ENCODE peak calls at places on chromosome 17, in six cellular contexts. One of them, this sample, is unnamed.

GRCh38 chr17:32822996-32823395 is 53.9 kb downstream of the MYO1D start:
- DNase-seq in NCI-H345: no peak
- DNase-seq in hepatocyte: peak; percentile 10
- DNase-seq in activated T-helper 1 cell treated with anti-CD3 and anti-CD28 coated beads, Interleukin-12 subunit alpha, Interleukin-12 subunit beta, Interleukin-2, Interleukin-4 antibody, amounts not matched to agents 30 ng/mL and 10 ng/mL and 1 ng/mL, durations not matched to agents 14 hours and 24 hours and 36 hours: no peak
- DNase-seq in iris pigment epithelial cell: peak; percentile 6
- DNase-seq in activated CD4-positive, alpha-beta memory T cell treated with anti-CD3 and anti-CD28 coated beads, Interleukin-2, amount 10 ng/mL, durations not matched to agents 7 days and 5 days: no peak
- DNase-seq in this sample: no peak

GRCh38 chr17:27853121-27853520 is 40.0 kb downstream of the LYRM9 start:
- DNase-seq in iris pigment epithelial cell: no peak
- DNase-seq in NCI-H345: no peak
- DNase-seq in activated CD4-positive, alpha-beta memory T cell treated with anti-CD3 and anti-CD28 coated beads, Interleukin-2, amount 10 ng/mL, durations not matched to agents 7 days and 5 days: no peak
- DNase-seq in hepatocyte: no peak
- DNase-seq in activated T-helper 1 cell treated with anti-CD3 and anti-CD28 coated beads, Interleukin-12 subunit alpha, Interleukin-12 subunit beta, Interleukin-2, Interleukin-4 antibody, amounts not matched to agents 30 ng/mL and 10 ng/mL and 1 ng/mL, durations not matched to agents 14 hours and 24 hours and 36 hours: no peak
- DNase-seq in this sample: no peak

GRCh38 chr17:39601010-39601597 is 6.6 kb downstream of the NEUROD2 start:
- DNase-seq in iris pigment epithelial cell: no peak
- DNase-seq in hepatocyte: no peak
- DNase-seq in NCI-H345: no peak
- DNase-seq in activated T-helper 1 cell treated with anti-CD3 and anti-CD28 coated beads, Interleukin-12 subunit alpha, Interleukin-12 subunit beta, Interleukin-2, Interleukin-4 antibody, amounts not matched to agents 30 ng/mL and 10 ng/mL and 1 ng/mL, durations not matched to agents 14 hours and 24 hours and 36 hours: no peak
- DNase-seq in activated CD4-positive, alpha-beta memory T cell treated with anti-CD3 and anti-CD28 coated beads, Interleukin-2, amount 10 ng/mL, durations not matched to agents 7 days and 5 days: no peak
- DNase-seq in this sample: no peak

GRCh38 chr17:67353929-67354557 is 12.3 kb downstream of the PSMD12 start:
- DNase-seq in activated T-helper 1 cell treated with anti-CD3 and anti-CD28 coated beads, Interleukin-12 subunit alpha, Interleukin-12 subunit beta, Interleukin-2, Interleukin-4 antibody, amounts not matched to agents 30 ng/mL and 10 ng/mL and 1 ng/mL, durations not matched to agents 14 hours and 24 hours and 36 hours: no peak
- DNase-seq in activated CD4-positive, alpha-beta memory T cell treated with anti-CD3 and anti-CD28 coated beads, Interleukin-2, amount 10 ng/mL, durations not matched to agents 7 days and 5 days: no peak
- DNase-seq in iris pigment epithelial cell: no peak
- DNase-seq in NCI-H345: no peak
- DNase-seq in hepatocyte: no peak
- DNase-seq in this sample: no peak

GRCh38 chr17:42536048-42536371 is at the start of gene NAGLU:
- DNase-seq in NCI-H345: peak; percentile 91
- DNase-seq in hepatocyte: peak; percentile 96
- DNase-seq in iris pigment epithelial cell: peak; percentile 79
- DNase-seq in activated CD4-positive, alpha-beta memory T cell treated with anti-CD3 and anti-CD28 coated beads, Interleukin-2, amount 10 ng/mL, durations not matched to agents 7 days and 5 days: peak; percentile 89
- DNase-seq in activated T-helper 1 cell treated with anti-CD3 and anti-CD28 coated beads, Interleukin-12 subunit alpha, Interleukin-12 subunit beta, Interleukin-2, Interleukin-4 antibody, amounts not matched to agents 30 ng/mL and 10 ng/mL and 1 ng/mL, durations not matched to agents 14 hours and 24 hours and 36 hours: peak; percentile 85
- DNase-seq in this sample: peak; percentile 36

GRCh38 chr17:62740066-62740465 is 68.0 kb downstream of the MARCHF10 start:
- DNase-seq in NCI-H345: no peak
- DNase-seq in activated CD4-positive, alpha-beta memory T cell treated with anti-CD3 and anti-CD28 coated beads, Interleukin-2, amount 10 ng/mL, durations not matched to agents 7 days and 5 days: no peak
- DNase-seq in activated T-helper 1 cell treated with anti-CD3 and anti-CD28 coated beads, Interleukin-12 subunit alpha, Interleukin-12 subunit beta, Interleukin-2, Interleukin-4 antibody, amounts not matched to agents 30 ng/mL and 10 ng/mL and 1 ng/mL, durations not matched to agents 14 hours and 24 hours and 36 hours: no peak
- DNase-seq in hepatocyte: no peak
- DNase-seq in iris pigment epithelial cell: no peak
- DNase-seq in this sample: no peak

GRCh38 chr17:17994271-17994670 is 21.6 kb downstream of the DRC3 start:
- DNase-seq in hepatocyte: peak; percentile 46
- DNase-seq in activated CD4-positive, alpha-beta memory T cell treated with anti-CD3 and anti-CD28 coated beads, Interleukin-2, amount 10 ng/mL, durations not matched to agents 7 days and 5 days: no peak
- DNase-seq in activated T-helper 1 cell treated with anti-CD3 and anti-CD28 coated beads, Interleukin-12 subunit alpha, Interleukin-12 subunit beta, Interleukin-2, Interleukin-4 antibody, amounts not matched to agents 30 ng/mL and 10 ng/mL and 1 ng/mL, durations not matched to agents 14 hours and 24 hours and 36 hours: no peak
- DNase-seq in iris pigment epithelial cell: peak; percentile 31
- DNase-seq in NCI-H345: no peak
- DNase-seq in this sample: no peak

GRCh38 chr17:51995797-51996403 is 162.6 kb downstream of the CA10 start:
- DNase-seq in iris pigment epithelial cell: no peak
- DNase-seq in activated CD4-positive, alpha-beta memory T cell treated with anti-CD3 and anti-CD28 coated beads, Interleukin-2, amount 10 ng/mL, durations not matched to agents 7 days and 5 days: no peak
- DNase-seq in NCI-H345: no peak
- DNase-seq in activated T-helper 1 cell treated with anti-CD3 and anti-CD28 coated beads, Interleukin-12 subunit alpha, Interleukin-12 subunit beta, Interleukin-2, Interleukin-4 antibody, amounts not matched to agents 30 ng/mL and 10 ng/mL and 1 ng/mL, durations not matched to agents 14 hours and 24 hours and 36 hours: no peak
- DNase-seq in hepatocyte: no peak
- DNase-seq in this sample: peak; percentile 61

GRCh38 chr17:28385037-28385797 is 13.7 kb downstream of the SARM1 start:
- DNase-seq in NCI-H345: no peak
- DNase-seq in activated T-helper 1 cell treated with anti-CD3 and anti-CD28 coated beads, Interleukin-12 subunit alpha, Interleukin-12 subunit beta, Interleukin-2, Interleukin-4 antibody, amounts not matched to agents 30 ng/mL and 10 ng/mL and 1 ng/mL, durations not matched to agents 14 hours and 24 hours and 36 hours: no peak
- DNase-seq in iris pigment epithelial cell: no peak
- DNase-seq in hepatocyte: peak; percentile 26
- DNase-seq in activated CD4-positive, alpha-beta memory T cell treated with anti-CD3 and anti-CD28 coated beads, Interleukin-2, amount 10 ng/mL, durations not matched to agents 7 days and 5 days: peak; percentile 24
- DNase-seq in this sample: no peak

GRCh38 chr17:27471321-27472269 is 15.3 kb downstream of the KSR1 start:
- DNase-seq in iris pigment epithelial cell: peak; percentile 31
- DNase-seq in activated T-helper 1 cell treated with anti-CD3 and anti-CD28 coated beads, Interleukin-12 subunit alpha, Interleukin-12 subunit beta, Interleukin-2, Interleukin-4 antibody, amounts not matched to agents 30 ng/mL and 10 ng/mL and 1 ng/mL, durations not matched to agents 14 hours and 24 hours and 36 hours: peak; percentile 84
- DNase-seq in hepatocyte: no peak
- DNase-seq in activated CD4-positive, alpha-beta memory T cell treated with anti-CD3 and anti-CD28 coated beads, Interleukin-2, amount 10 ng/mL, durations not matched to agents 7 days and 5 days: peak; percentile 86
- DNase-seq in NCI-H345: no peak
- DNase-seq in this sample: peak; percentile 94

GRCh38 chr17:27496501-27496943 is 40.3 kb downstream of the KSR1 start:
- DNase-seq in activated T-helper 1 cell treated with anti-CD3 and anti-CD28 coated beads, Interleukin-12 subunit alpha, Interleukin-12 subunit beta, Interleukin-2, Interleukin-4 antibody, amounts not matched to agents 30 ng/mL and 10 ng/mL and 1 ng/mL, durations not matched to agents 14 hours and 24 hours and 36 hours: no peak
- DNase-seq in hepatocyte: peak; percentile 79
- DNase-seq in NCI-H345: no peak
- DNase-seq in activated CD4-positive, alpha-beta memory T cell treated with anti-CD3 and anti-CD28 coated beads, Interleukin-2, amount 10 ng/mL, durations not matched to agents 7 days and 5 days: no peak
- DNase-seq in iris pigment epithelial cell: no peak
- DNase-seq in this sample: no peak

GRCh38 chr17:32673964-32674363 is 187.2 kb downstream of the CDK5R1 start:
- DNase-seq in NCI-H345: no peak
- DNase-seq in hepatocyte: no peak
- DNase-seq in activated T-helper 1 cell treated with anti-CD3 and anti-CD28 coated beads, Interleukin-12 subunit alpha, Interleukin-12 subunit beta, Interleukin-2, Interleukin-4 antibody, amounts not matched to agents 30 ng/mL and 10 ng/mL and 1 ng/mL, durations not matched to agents 14 hours and 24 hours and 36 hours: no peak
- DNase-seq in activated CD4-positive, alpha-beta memory T cell treated with anti-CD3 and anti-CD28 coated beads, Interleukin-2, amount 10 ng/mL, durations not matched to agents 7 days and 5 days: no peak
- DNase-seq in iris pigment epithelial cell: peak; percentile 3
- DNase-seq in this sample: peak; percentile 5

GRCh38 chr17:57107498-57108101 is 22.6 kb downstream of the AKAP1 start:
- DNase-seq in activated CD4-positive, alpha-beta memory T cell treated with anti-CD3 and anti-CD28 coated beads, Interleukin-2, amount 10 ng/mL, durations not matched to agents 7 days and 5 days: no peak
- DNase-seq in activated T-helper 1 cell treated with anti-CD3 and anti-CD28 coated beads, Interleukin-12 subunit alpha, Interleukin-12 subunit beta, Interleukin-2, Interleukin-4 antibody, amounts not matched to agents 30 ng/mL and 10 ng/mL and 1 ng/mL, durations not matched to agents 14 hours and 24 hours and 36 hours: no peak
- DNase-seq in iris pigment epithelial cell: peak; percentile 30
- DNase-seq in NCI-H345: peak; percentile 42
- DNase-seq in hepatocyte: peak; percentile 73
- DNase-seq in this sample: peak; percentile 79

GRCh38 chr17:4357030-4357635 is 9.3 kb downstream of the UBE2G1 start:
- DNase-seq in activated CD4-positive, alpha-beta memory T cell treated with anti-CD3 and anti-CD28 coated beads, Interleukin-2, amount 10 ng/mL, durations not matched to agents 7 days and 5 days: no peak
- DNase-seq in hepatocyte: no peak
- DNase-seq in activated T-helper 1 cell treated with anti-CD3 and anti-CD28 coated beads, Interleukin-12 subunit alpha, Interleukin-12 subunit beta, Interleukin-2, Interleukin-4 antibody, amounts not matched to agents 30 ng/mL and 10 ng/mL and 1 ng/mL, durations not matched to agents 14 hours and 24 hours and 36 hours: no peak
- DNase-seq in NCI-H345: no peak
- DNase-seq in iris pigment epithelial cell: no peak
- DNase-seq in this sample: no peak

GRCh38 chr17:50200447-50201225 is 795 bp downstream of the COL1A1 start:
- DNase-seq in activated T-helper 1 cell treated with anti-CD3 and anti-CD28 coated beads, Interleukin-12 subunit alpha, Interleukin-12 subunit beta, Interleukin-2, Interleukin-4 antibody, amounts not matched to agents 30 ng/mL and 10 ng/mL and 1 ng/mL, durations not matched to agents 14 hours and 24 hours and 36 hours: peak; percentile 74
- DNase-seq in activated CD4-positive, alpha-beta memory T cell treated with anti-CD3 and anti-CD28 coated beads, Interleukin-2, amount 10 ng/mL, durations not matched to agents 7 days and 5 days: peak; percentile 87
- DNase-seq in hepatocyte: peak; percentile 97
- DNase-seq in iris pigment epithelial cell: peak; percentile 87
- DNase-seq in NCI-H345: peak; percentile 78
- DNase-seq in this sample: peak; percentile 72

GRCh38 chr17:6592193-6592592 is 35.8 kb upstream of the PITPNM3 start:
- DNase-seq in NCI-H345: no peak
- DNase-seq in hepatocyte: peak; percentile 41
- DNase-seq in activated T-helper 1 cell treated with anti-CD3 and anti-CD28 coated beads, Interleukin-12 subunit alpha, Interleukin-12 subunit beta, Interleukin-2, Interleukin-4 antibody, amounts not matched to agents 30 ng/mL and 10 ng/mL and 1 ng/mL, durations not matched to agents 14 hours and 24 hours and 36 hours: no peak
- DNase-seq in activated CD4-positive, alpha-beta memory T cell treated with anti-CD3 and anti-CD28 coated beads, Interleukin-2, amount 10 ng/mL, durations not matched to agents 7 days and 5 days: no peak
- DNase-seq in iris pigment epithelial cell: peak; percentile 50
- DNase-seq in this sample: peak; percentile 66

GRCh38 chr17:81713004-81713555 is 996 bp downstream of the SLC25A10 start:
- DNase-seq in activated CD4-positive, alpha-beta memory T cell treated with anti-CD3 and anti-CD28 coated beads, Interleukin-2, amount 10 ng/mL, durations not matched to agents 7 days and 5 days: no peak
- DNase-seq in activated T-helper 1 cell treated with anti-CD3 and anti-CD28 coated beads, Interleukin-12 subunit alpha, Interleukin-12 subunit beta, Interleukin-2, Interleukin-4 antibody, amounts not matched to agents 30 ng/mL and 10 ng/mL and 1 ng/mL, durations not matched to agents 14 hours and 24 hours and 36 hours: no peak
- DNase-seq in NCI-H345: no peak
- DNase-seq in iris pigment epithelial cell: no peak
- DNase-seq in hepatocyte: no peak
- DNase-seq in this sample: no peak

GRCh38 chr17:40025991-40026815 is 11.0 kb downstream of the CSF3 start:
- DNase-seq in hepatocyte: peak; percentile 5
- DNase-seq in activated CD4-positive, alpha-beta memory T cell treated with anti-CD3 and anti-CD28 coated beads, Interleukin-2, amount 10 ng/mL, durations not matched to agents 7 days and 5 days: peak; percentile 59
- DNase-seq in iris pigment epithelial cell: peak; percentile 70
- DNase-seq in NCI-H345: no peak
- DNase-seq in activated T-helper 1 cell treated with anti-CD3 and anti-CD28 coated beads, Interleukin-12 subunit alpha, Interleukin-12 subunit beta, Interleukin-2, Interleukin-4 antibody, amounts not matched to agents 30 ng/mL and 10 ng/mL and 1 ng/mL, durations not matched to agents 14 hours and 24 hours and 36 hours: no peak
- DNase-seq in this sample: peak; percentile 76

GRCh38 chr17:21061158-21061835 is 18.5 kb upstream of the USP22 start:
- DNase-seq in hepatocyte: no peak
- DNase-seq in NCI-H345: no peak
- DNase-seq in activated T-helper 1 cell treated with anti-CD3 and anti-CD28 coated beads, Interleukin-12 subunit alpha, Interleukin-12 subunit beta, Interleukin-2, Interleukin-4 antibody, amounts not matched to agents 30 ng/mL and 10 ng/mL and 1 ng/mL, durations not matched to agents 14 hours and 24 hours and 36 hours: no peak
- DNase-seq in activated CD4-positive, alpha-beta memory T cell treated with anti-CD3 and anti-CD28 coated beads, Interleukin-2, amount 10 ng/mL, durations not matched to agents 7 days and 5 days: no peak
- DNase-seq in iris pigment epithelial cell: no peak
- DNase-seq in this sample: no peak

GRCh38 chr17:75876938-75877751 is 1.2 kb downstream of the TRIM47 start:
- DNase-seq in iris pigment epithelial cell: peak; percentile 92
- DNase-seq in activated T-helper 1 cell treated with anti-CD3 and anti-CD28 coated beads, Interleukin-12 subunit alpha, Interleukin-12 subunit beta, Interleukin-2, Interleukin-4 antibody, amounts not matched to agents 30 ng/mL and 10 ng/mL and 1 ng/mL, durations not matched to agents 14 hours and 24 hours and 36 hours: no peak
- DNase-seq in hepatocyte: peak; percentile 89
- DNase-seq in NCI-H345: no peak
- DNase-seq in activated CD4-positive, alpha-beta memory T cell treated with anti-CD3 and anti-CD28 coated beads, Interleukin-2, amount 10 ng/mL, durations not matched to agents 7 days and 5 days: peak; percentile 37
- DNase-seq in this sample: peak; percentile 83

GRCh38 chr17:11492511-11492910 is 105.8 kb upstream of the DNAH9 start:
- DNase-seq in iris pigment epithelial cell: no peak
- DNase-seq in activated T-helper 1 cell treated with anti-CD3 and anti-CD28 coated beads, Interleukin-12 subunit alpha, Interleukin-12 subunit beta, Interleukin-2, Interleukin-4 antibody, amounts not matched to agents 30 ng/mL and 10 ng/mL and 1 ng/mL, durations not matched to agents 14 hours and 24 hours and 36 hours: no peak
- DNase-seq in NCI-H345: no peak
- DNase-seq in hepatocyte: no peak
- DNase-seq in activated CD4-positive, alpha-beta memory T cell treated with anti-CD3 and anti-CD28 coated beads, Interleukin-2, amount 10 ng/mL, durations not matched to agents 7 days and 5 days: no peak
- DNase-seq in this sample: no peak

GRCh38 chr17:73261952-73262675 is 434 bp upstream of the CPSF4L start:
- DNase-seq in NCI-H345: peak; percentile 40
- DNase-seq in activated CD4-positive, alpha-beta memory T cell treated with anti-CD3 and anti-CD28 coated beads, Interleukin-2, amount 10 ng/mL, durations not matched to agents 7 days and 5 days: no peak
- DNase-seq in hepatocyte: peak; percentile 63
- DNase-seq in activated T-helper 1 cell treated with anti-CD3 and anti-CD28 coated beads, Interleukin-12 subunit alpha, Interleukin-12 subunit beta, Interleukin-2, Interleukin-4 antibody, amounts not matched to agents 30 ng/mL and 10 ng/mL and 1 ng/mL, durations not matched to agents 14 hours and 24 hours and 36 hours: no peak
- DNase-seq in iris pigment epithelial cell: peak; percentile 23
- DNase-seq in this sample: peak; percentile 23

GRCh38 chr17:76657505-76658386 is 14.2 kb upstream of the ST6GALNAC1 start:
- DNase-seq in activated T-helper 1 cell treated with anti-CD3 and anti-CD28 coated beads, Interleukin-12 subunit alpha, Interleukin-12 subunit beta, Interleukin-2, Interleukin-4 antibody, amounts not matched to agents 30 ng/mL and 10 ng/mL and 1 ng/mL, durations not matched to agents 14 hours and 24 hours and 36 hours: no peak
- DNase-seq in NCI-H345: no peak
- DNase-seq in activated CD4-positive, alpha-beta memory T cell treated with anti-CD3 and anti-CD28 coated beads, Interleukin-2, amount 10 ng/mL, durations not matched to agents 7 days and 5 days: no peak
- DNase-seq in iris pigment epithelial cell: no peak
- DNase-seq in hepatocyte: no peak
- DNase-seq in this sample: no peak

GRCh38 chr17:7987112-7987893 is 15.1 kb upstream of the GUCY2D start:
- DNase-seq in iris pigment epithelial cell: peak; percentile 34
- DNase-seq in hepatocyte: no peak
- DNase-seq in NCI-H345: no peak
- DNase-seq in activated T-helper 1 cell treated with anti-CD3 and anti-CD28 coated beads, Interleukin-12 subunit alpha, Interleukin-12 subunit beta, Interleukin-2, Interleukin-4 antibody, amounts not matched to agents 30 ng/mL and 10 ng/mL and 1 ng/mL, durations not matched to agents 14 hours and 24 hours and 36 hours: no peak
- DNase-seq in activated CD4-positive, alpha-beta memory T cell treated with anti-CD3 and anti-CD28 coated beads, Interleukin-2, amount 10 ng/mL, durations not matched to agents 7 days and 5 days: no peak
- DNase-seq in this sample: no peak

GRCh38 chr17:4480929-4481898 is 17.5 kb upstream of the SPNS2 start:
- DNase-seq in NCI-H345: no peak
- DNase-seq in hepatocyte: peak; percentile 61
- DNase-seq in iris pigment epithelial cell: no peak
- DNase-seq in activated CD4-positive, alpha-beta memory T cell treated with anti-CD3 and anti-CD28 coated beads, Interleukin-2, amount 10 ng/mL, durations not matched to agents 7 days and 5 days: peak; percentile 71
- DNase-seq in activated T-helper 1 cell treated with anti-CD3 and anti-CD28 coated beads, Interleukin-12 subunit alpha, Interleukin-12 subunit beta, Interleukin-2, Interleukin-4 antibody, amounts not matched to agents 30 ng/mL and 10 ng/mL and 1 ng/mL, durations not matched to agents 14 hours and 24 hours and 36 hours: peak; percentile 43
- DNase-seq in this sample: no peak

GRCh38 chr17:2624292-2624731 is 30.9 kb downstream of the PAFAH1B1 start:
- DNase-seq in NCI-H345: no peak
- DNase-seq in iris pigment epithelial cell: peak; percentile 20
- DNase-seq in hepatocyte: no peak
- DNase-seq in activated T-helper 1 cell treated with anti-CD3 and anti-CD28 coated beads, Interleukin-12 subunit alpha, Interleukin-12 subunit beta, Interleukin-2, Interleukin-4 antibody, amounts not matched to agents 30 ng/mL and 10 ng/mL and 1 ng/mL, durations not matched to agents 14 hours and 24 hours and 36 hours: no peak
- DNase-seq in activated CD4-positive, alpha-beta memory T cell treated with anti-CD3 and anti-CD28 coated beads, Interleukin-2, amount 10 ng/mL, durations not matched to agents 7 days and 5 days: no peak
- DNase-seq in this sample: peak; percentile 18

GRCh38 chr17:59763861-59764260 is 56.4 kb downstream of the VMP1 start:
- DNase-seq in activated T-helper 1 cell treated with anti-CD3 and anti-CD28 coated beads, Interleukin-12 subunit alpha, Interleukin-12 subunit beta, Interleukin-2, Interleukin-4 antibody, amounts not matched to agents 30 ng/mL and 10 ng/mL and 1 ng/mL, durations not matched to agents 14 hours and 24 hours and 36 hours: no peak
- DNase-seq in hepatocyte: no peak
- DNase-seq in activated CD4-positive, alpha-beta memory T cell treated with anti-CD3 and anti-CD28 coated beads, Interleukin-2, amount 10 ng/mL, durations not matched to agents 7 days and 5 days: no peak
- DNase-seq in iris pigment epithelial cell: peak; percentile 95
- DNase-seq in NCI-H345: no peak
- DNase-seq in this sample: peak; percentile 92

GRCh38 chr17:81040791-81041337 is 5.9 kb downstream of the BAIAP2 start:
- DNase-seq in activated CD4-positive, alpha-beta memory T cell treated with anti-CD3 and anti-CD28 coated beads, Interleukin-2, amount 10 ng/mL, durations not matched to agents 7 days and 5 days: no peak
- DNase-seq in iris pigment epithelial cell: no peak
- DNase-seq in hepatocyte: no peak
- DNase-seq in NCI-H345: no peak
- DNase-seq in activated T-helper 1 cell treated with anti-CD3 and anti-CD28 coated beads, Interleukin-12 subunit alpha, Interleukin-12 subunit beta, Interleukin-2, Interleukin-4 antibody, amounts not matched to agents 30 ng/mL and 10 ng/mL and 1 ng/mL, durations not matched to agents 14 hours and 24 hours and 36 hours: no peak
- DNase-seq in this sample: no peak

GRCh38 chr17:7252176-7253043 is at the start of gene ELP5:
- DNase-seq in NCI-H345: peak; percentile 73
- DNase-seq in activated T-helper 1 cell treated with anti-CD3 and anti-CD28 coated beads, Interleukin-12 subunit alpha, Interleukin-12 subunit beta, Interleukin-2, Interleukin-4 antibody, amounts not matched to agents 30 ng/mL and 10 ng/mL and 1 ng/mL, durations not matched to agents 14 hours and 24 hours and 36 hours: peak; percentile 86
- DNase-seq in activated CD4-positive, alpha-beta memory T cell treated with anti-CD3 and anti-CD28 coated beads, Interleukin-2, amount 10 ng/mL, durations not matched to agents 7 days and 5 days: peak; percentile 93
- DNase-seq in hepatocyte: peak; percentile 95
- DNase-seq in iris pigment epithelial cell: peak; percentile 95
- DNase-seq in this sample: peak; percentile 84

GRCh38 chr17:1413281-1413791 is 13.3 kb upstream of the YWHAE start:
- DNase-seq in NCI-H345: peak; percentile 0
- DNase-seq in activated T-helper 1 cell treated with anti-CD3 and anti-CD28 coated beads, Interleukin-12 subunit alpha, Interleukin-12 subunit beta, Interleukin-2, Interleukin-4 antibody, amounts not matched to agents 30 ng/mL and 10 ng/mL and 1 ng/mL, durations not matched to agents 14 hours and 24 hours and 36 hours: no peak
- DNase-seq in activated CD4-positive, alpha-beta memory T cell treated with anti-CD3 and anti-CD28 coated beads, Interleukin-2, amount 10 ng/mL, durations not matched to agents 7 days and 5 days: no peak
- DNase-seq in hepatocyte: peak; percentile 69
- DNase-seq in iris pigment epithelial cell: peak; percentile 87
- DNase-seq in this sample: peak; percentile 60

GRCh38 chr17:58303981-58304734 is 23.4 kb upstream of the MPO start:
- DNase-seq in iris pigment epithelial cell: peak; percentile 41
- DNase-seq in hepatocyte: peak; percentile 55
- DNase-seq in activated T-helper 1 cell treated with anti-CD3 and anti-CD28 coated beads, Interleukin-12 subunit alpha, Interleukin-12 subunit beta, Interleukin-2, Interleukin-4 antibody, amounts not matched to agents 30 ng/mL and 10 ng/mL and 1 ng/mL, durations not matched to agents 14 hours and 24 hours and 36 hours: peak; percentile 42
- DNase-seq in activated CD4-positive, alpha-beta memory T cell treated with anti-CD3 and anti-CD28 coated beads, Interleukin-2, amount 10 ng/mL, durations not matched to agents 7 days and 5 days: peak; percentile 69
- DNase-seq in NCI-H345: peak; percentile 31
- DNase-seq in this sample: peak; percentile 30

GRCh38 chr17:14741516-14741915 is 440.6 kb downstream of the HS3ST3B1 start:
- DNase-seq in hepatocyte: no peak
- DNase-seq in iris pigment epithelial cell: peak; percentile 87
- DNase-seq in activated T-helper 1 cell treated with anti-CD3 and anti-CD28 coated beads, Interleukin-12 subunit alpha, Interleukin-12 subunit beta, Interleukin-2, Interleukin-4 antibody, amounts not matched to agents 30 ng/mL and 10 ng/mL and 1 ng/mL, durations not matched to agents 14 hours and 24 hours and 36 hours: no peak
- DNase-seq in activated CD4-positive, alpha-beta memory T cell treated with anti-CD3 and anti-CD28 coated beads, Interleukin-2, amount 10 ng/mL, durations not matched to agents 7 days and 5 days: no peak
- DNase-seq in NCI-H345: no peak
- DNase-seq in this sample: peak; percentile 71

GRCh38 chr17:34641368-34641767 is 62.0 kb downstream of the TMEM132E start:
- DNase-seq in hepatocyte: no peak
- DNase-seq in activated CD4-positive, alpha-beta memory T cell treated with anti-CD3 and anti-CD28 coated beads, Interleukin-2, amount 10 ng/mL, durations not matched to agents 7 days and 5 days: no peak
- DNase-seq in NCI-H345: no peak
- DNase-seq in iris pigment epithelial cell: no peak
- DNase-seq in activated T-helper 1 cell treated with anti-CD3 and anti-CD28 coated beads, Interleukin-12 subunit alpha, Interleukin-12 subunit beta, Interleukin-2, Interleukin-4 antibody, amounts not matched to agents 30 ng/mL and 10 ng/mL and 1 ng/mL, durations not matched to agents 14 hours and 24 hours and 36 hours: no peak
- DNase-seq in this sample: no peak